ENCODE peak calls at places on chromosomes 6 and 20, in eight cellular contexts. H, Z, R, W, X, J, P and D are unnamed samples.

GRCh38 chr20:11502051-11502450 is 415.6 kb upstream of the BTBD3 start:
- DNase-seq in H (peak), Z (no peak), R (no peak), W (no peak), X (no peak), J (no peak), P (no peak), D (no peak)

GRCh38 chr6:99882151-99882702 is 111.8 kb downstream of the MCHR2 start:
- DNase-seq in H (no peak), Z (no peak), R (no peak), W (no peak), X (no peak), J (no peak), P (no peak), D (no peak)

GRCh38 chr6:160992323-160993314 is 1.1 kb downstream of the MAP3K4 start:
- DNase-seq in H (peak), Z (peak), R (peak), W (peak), X (peak), J (no peak), P (peak), D (no peak)

GRCh38 chr6:161424421-161424820 is 150.6 kb upstream of the AGPAT4 start:
- DNase-seq in H (no peak), Z (no peak), R (no peak), W (no peak), X (no peak), J (no peak), P (no peak), D (no peak)

GRCh38 chr6:139883776-139884175 is 509.3 kb upstream of the CITED2 start:
- DNase-seq in H (peak), Z (no peak), R (no peak), W (no peak), X (no peak), J (no peak), P (no peak), D (no peak)

GRCh38 chr6:80676386-80676785 is 569.9 kb downstream of the BCKDHB start:
- DNase-seq in H (peak), Z (no peak), R (no peak), W (no peak), X (no peak), J (no peak), P (no peak), D (no peak)

GRCh38 chr6:30493643-30494250 is 4.4 kb downstream of the HLA-E start:
- DNase-seq in H (no peak), Z (no peak), R (no peak), W (no peak), X (no peak), J (no peak), P (peak), D (no peak)

GRCh38 chr6:13624871-13625288 is 9.7 kb downstream of the NOL7 start:
- DNase-seq in H (peak), Z (no peak), R (peak), W (peak), X (no peak), J (no peak), P (peak), D (no peak)

GRCh38 chr6:20827798-20828197 is 293.5 kb downstream of the CDKAL1 start:
- DNase-seq in H (peak), Z (no peak), R (no peak), W (no peak), X (no peak), J (no peak), P (no peak), D (no peak)

GRCh38 chr6:43817192-43817591 is 47.2 kb downstream of the VEGFA start:
- DNase-seq in H (peak), Z (no peak), R (no peak), W (peak), X (no peak), J (no peak), P (peak), D (no peak)

GRCh38 chr20:37749185-37749584 is 55.4 kb downstream of the CTNNBL1 start:
- DNase-seq in H (no peak), Z (no peak), R (no peak), W (no peak), X (no peak), J (no peak), P (no peak), D (no peak)

GRCh38 chr6:64539917-64540316 is 904.3 kb downstream of the PHF3 start:
- DNase-seq in H (no peak), Z (no peak), R (no peak), W (no peak), X (no peak), J (no peak), P (no peak), D (no peak)

GRCh38 chr6:101085327-101085726 is 204.2 kb upstream of the ASCC3 start:
- DNase-seq in H (peak), Z (no peak), R (no peak), W (no peak), X (no peak), J (no peak), P (no peak), D (no peak)

GRCh38 chr6:33483678-33484077 is 29.3 kb downstream of the ZBTB9 start:
- DNase-seq in H (no peak), Z (no peak), R (no peak), W (no peak), X (no peak), J (no peak), P (no peak), D (no peak)

GRCh38 chr20:46994341-46994740 is 99.7 kb downstream of the EYA2 start:
- DNase-seq in H (no peak), Z (no peak), R (no peak), W (peak), X (no peak), J (no peak), P (no peak), D (peak)

GRCh38 chr20:6711950-6712634 is 55.4 kb upstream of the BMP2 start:
- DNase-seq in H (no peak), Z (no peak), R (no peak), W (no peak), X (no peak), J (no peak), P (peak), D (no peak)

GRCh38 chr20:19095762-19096161 is 116.7 kb upstream of the SLC24A3 start:
- DNase-seq in H (no peak), Z (no peak), R (no peak), W (no peak), X (no peak), J (no peak), P (no peak), D (no peak)

GRCh38 chr6:40558102-40558501 is 29.1 kb downstream of the LRFN2 start:
- DNase-seq in H (no peak), Z (no peak), R (no peak), W (no peak), X (no peak), J (no peak), P (no peak), D (no peak)

GRCh38 chr6:111122458-111123286 is 35.4 kb downstream of the SLC16A10 start:
- DNase-seq in H (no peak), Z (no peak), R (no peak), W (peak), X (no peak), J (no peak), P (no peak), D (no peak)